ENCODE peak calls at places on chromosomes 6 and 20, in nine cellular contexts. One of them, this sample, is unnamed.

GRCh38 chr6:87104657-87105056 is 9.8 kb upstream of the CGA start:
- DNase-seq in activated CD8-positive, alpha-beta T cell treated with anti-CD3 and anti-CD28 coated beads for 36 hours: peak
- DNase-seq in sciatic nerve: no peak
- DNase-seq in HTR-8/SVneo: no peak
- DNase-seq in psoas muscle: no peak
- DNase-seq in HCT116: no peak
- DNase-seq in brain microvascular endothelial cell: no peak
- DNase-seq in colonic mucosa: no peak
- DNase-seq in NCI-H1092 treated with DMSO at 0.1 percent for 48 hours: no peak
- DNase-seq in this sample: no peak

GRCh38 chr6:31158863-31159855 is 770 bp downstream of the TCF19 start:
- DNase-seq in brain microvascular endothelial cell: peak
- DNase-seq in NCI-H1092 treated with DMSO at 0.1 percent for 48 hours: no peak
- DNase-seq in HTR-8/SVneo: no peak
- DNase-seq in colonic mucosa: peak
- DNase-seq in HCT116: no peak
- DNase-seq in psoas muscle: no peak
- DNase-seq in activated CD8-positive, alpha-beta T cell treated with anti-CD3 and anti-CD28 coated beads for 36 hours: peak
- DNase-seq in sciatic nerve: no peak
- DNase-seq in this sample: no peak

GRCh38 chr20:651713-652610 is 1.0 kb downstream of the SRXN1 start:
- DNase-seq in psoas muscle: no peak
- DNase-seq in HCT116: no peak
- DNase-seq in brain microvascular endothelial cell: no peak
- DNase-seq in NCI-H1092 treated with DMSO at 0.1 percent for 48 hours: no peak
- DNase-seq in sciatic nerve: no peak
- DNase-seq in activated CD8-positive, alpha-beta T cell treated with anti-CD3 and anti-CD28 coated beads for 36 hours: peak
- DNase-seq in HTR-8/SVneo: no peak
- DNase-seq in colonic mucosa: peak
- DNase-seq in this sample: no peak

GRCh38 chr20:46694484-46694883 is 5.2 kb upstream of the TP53RK start:
- DNase-seq in HTR-8/SVneo: peak
- DNase-seq in HCT116: no peak
- DNase-seq in sciatic nerve: no peak
- DNase-seq in colonic mucosa: no peak
- DNase-seq in brain microvascular endothelial cell: no peak
- DNase-seq in activated CD8-positive, alpha-beta T cell treated with anti-CD3 and anti-CD28 coated beads for 36 hours: no peak
- DNase-seq in psoas muscle: no peak
- DNase-seq in NCI-H1092 treated with DMSO at 0.1 percent for 48 hours: no peak
- DNase-seq in this sample: peak

GRCh38 chr6:79089552-79090404 is 11.7 kb upstream of the PHIP start:
- DNase-seq in psoas muscle: no peak
- DNase-seq in HCT116: no peak
- DNase-seq in HTR-8/SVneo: no peak
- DNase-seq in activated CD8-positive, alpha-beta T cell treated with anti-CD3 and anti-CD28 coated beads for 36 hours: no peak
- DNase-seq in NCI-H1092 treated with DMSO at 0.1 percent for 48 hours: no peak
- DNase-seq in brain microvascular endothelial cell: no peak
- DNase-seq in sciatic nerve: no peak
- DNase-seq in colonic mucosa: no peak
- DNase-seq in this sample: no peak

GRCh38 chr20:49148601-49149000 is 39.5 kb downstream of the STAU1 start:
- DNase-seq in HCT116: no peak
- DNase-seq in colonic mucosa: no peak
- DNase-seq in HTR-8/SVneo: no peak
- DNase-seq in sciatic nerve: no peak
- DNase-seq in NCI-H1092 treated with DMSO at 0.1 percent for 48 hours: no peak
- DNase-seq in brain microvascular endothelial cell: no peak
- DNase-seq in activated CD8-positive, alpha-beta T cell treated with anti-CD3 and anti-CD28 coated beads for 36 hours: no peak
- DNase-seq in psoas muscle: no peak
- DNase-seq in this sample: no peak

GRCh38 chr6:43737272-43738081 is 32.5 kb upstream of the VEGFA start:
- DNase-seq in brain microvascular endothelial cell: no peak
- DNase-seq in NCI-H1092 treated with DMSO at 0.1 percent for 48 hours: no peak
- DNase-seq in HCT116: no peak
- DNase-seq in sciatic nerve: peak
- DNase-seq in HTR-8/SVneo: no peak
- DNase-seq in colonic mucosa: no peak
- DNase-seq in activated CD8-positive, alpha-beta T cell treated with anti-CD3 and anti-CD28 coated beads for 36 hours: no peak
- DNase-seq in psoas muscle: no peak
- DNase-seq in this sample: no peak

GRCh38 chr6:16334671-16335070 is 96.3 kb downstream of the GMPR start:
- DNase-seq in HTR-8/SVneo: peak
- DNase-seq in brain microvascular endothelial cell: peak
- DNase-seq in HCT116: no peak
- DNase-seq in psoas muscle: peak
- DNase-seq in sciatic nerve: peak
- DNase-seq in colonic mucosa: peak
- DNase-seq in NCI-H1092 treated with DMSO at 0.1 percent for 48 hours: no peak
- DNase-seq in activated CD8-positive, alpha-beta T cell treated with anti-CD3 and anti-CD28 coated beads for 36 hours: no peak
- DNase-seq in this sample: no peak

GRCh38 chr20:46458891-46459750 is 52.7 kb upstream of the ELMO2 start:
- DNase-seq in psoas muscle: peak
- DNase-seq in NCI-H1092 treated with DMSO at 0.1 percent for 48 hours: peak
- DNase-seq in HCT116: no peak
- DNase-seq in activated CD8-positive, alpha-beta T cell treated with anti-CD3 and anti-CD28 coated beads for 36 hours: peak
- DNase-seq in brain microvascular endothelial cell: no peak
- DNase-seq in HTR-8/SVneo: no peak
- DNase-seq in colonic mucosa: peak
- DNase-seq in sciatic nerve: no peak
- DNase-seq in this sample: peak

This sample was measured in midbrain.